ENCODE peak calls at places on chromosome 15, in eight cellular contexts. One of them, this sample, is unnamed.

GRCh38 chr15:67720556-67721175 is 104.6 kb upstream of the SKOR1 start:
- DNase-seq in GM23338: no peak
- DNase-seq in endothelial cell: no peak
- DNase-seq in ovary: no peak
- DNase-seq in Panc1: no peak
- DNase-seq in kidney: no peak
- DNase-seq in nephron progenitor cell: no peak
- DNase-seq in fibroblast of lung: no peak
- DNase-seq in this sample: no peak

GRCh38 chr15:62809968-62810260 is 232.6 kb upstream of the TPM1 start:
- DNase-seq in GM23338: no peak
- DNase-seq in endothelial cell: no peak
- DNase-seq in ovary: no peak
- DNase-seq in Panc1: no peak
- DNase-seq in kidney: no peak
- DNase-seq in nephron progenitor cell: no peak
- DNase-seq in fibroblast of lung: no peak
- DNase-seq in this sample: no peak

GRCh38 chr15:95499397-95499796 is 831.1 kb upstream of the NR2F2 start:
- DNase-seq in GM23338: no peak
- DNase-seq in endothelial cell: no peak
- DNase-seq in ovary: no peak
- DNase-seq in Panc1: no peak
- DNase-seq in kidney: no peak
- DNase-seq in nephron progenitor cell: no peak
- DNase-seq in fibroblast of lung: no peak
- DNase-seq in this sample: no peak

GRCh38 chr15:74173545-74174215 is at the start of gene ISLR:
- DNase-seq in GM23338: peak
- DNase-seq in endothelial cell: no peak
- DNase-seq in ovary: peak
- DNase-seq in Panc1: no peak
- DNase-seq in kidney: peak
- DNase-seq in nephron progenitor cell: no peak
- DNase-seq in fibroblast of lung: peak
- DNase-seq in this sample: no peak

GRCh38 chr15:29935296-29936020 is 113.2 kb upstream of the TJP1 start:
- DNase-seq in GM23338: peak
- DNase-seq in endothelial cell: peak
- DNase-seq in ovary: no peak
- DNase-seq in Panc1: no peak
- DNase-seq in kidney: no peak
- DNase-seq in nephron progenitor cell: no peak
- DNase-seq in fibroblast of lung: no peak
- DNase-seq in this sample: no peak

GRCh38 chr15:70281261-70281810 is 183.6 kb upstream of the TLE3 start:
- DNase-seq in GM23338: no peak
- DNase-seq in endothelial cell: no peak
- DNase-seq in ovary: no peak
- DNase-seq in Panc1: no peak
- DNase-seq in kidney: no peak
- DNase-seq in nephron progenitor cell: no peak
- DNase-seq in fibroblast of lung: no peak
- DNase-seq in this sample: no peak

GRCh38 chr15:76492538-76492937 is 156.0 kb downstream of the ISL2 start:
- DNase-seq in GM23338: no peak
- DNase-seq in endothelial cell: no peak
- DNase-seq in ovary: no peak
- DNase-seq in Panc1: no peak
- DNase-seq in kidney: no peak
- DNase-seq in nephron progenitor cell: no peak
- DNase-seq in fibroblast of lung: no peak
- DNase-seq in this sample: no peak

GRCh38 chr15:82021992-82022391 is 23.8 kb downstream of the MEX3B start:
- DNase-seq in GM23338: no peak
- DNase-seq in endothelial cell: no peak
- DNase-seq in ovary: peak
- DNase-seq in Panc1: no peak
- DNase-seq in kidney: no peak
- DNase-seq in nephron progenitor cell: no peak
- DNase-seq in fibroblast of lung: peak
- DNase-seq in this sample: no peak

GRCh38 chr15:35470441-35470840 is 75.5 kb downstream of the DPH6 start:
- DNase-seq in GM23338: no peak
- DNase-seq in endothelial cell: no peak
- DNase-seq in ovary: no peak
- DNase-seq in Panc1: no peak
- DNase-seq in kidney: no peak
- DNase-seq in nephron progenitor cell: no peak
- DNase-seq in fibroblast of lung: no peak
- DNase-seq in this sample: no peak

GRCh38 chr15:58369261-58369699 is 62.5 kb upstream of the LIPC start:
- DNase-seq in GM23338: no peak
- DNase-seq in endothelial cell: no peak
- DNase-seq in ovary: no peak
- DNase-seq in Panc1: no peak
- DNase-seq in kidney: no peak
- DNase-seq in nephron progenitor cell: no peak
- DNase-seq in fibroblast of lung: peak
- DNase-seq in this sample: no peak

GRCh38 chr15:75172168-75172841 is 29.4 kb upstream of the C15orf39 start:
- DNase-seq in GM23338: no peak
- DNase-seq in endothelial cell: no peak
- DNase-seq in ovary: no peak
- DNase-seq in Panc1: no peak
- DNase-seq in kidney: no peak
- DNase-seq in nephron progenitor cell: no peak
- DNase-seq in fibroblast of lung: no peak
- DNase-seq in this sample: no peak

GRCh38 chr15:95284933-95285401 is 1045.5 kb upstream of the NR2F2 start:
- DNase-seq in GM23338: peak
- DNase-seq in endothelial cell: peak
- DNase-seq in ovary: no peak
- DNase-seq in Panc1: no peak
- DNase-seq in kidney: peak
- DNase-seq in nephron progenitor cell: no peak
- DNase-seq in fibroblast of lung: peak
- DNase-seq in this sample: no peak

GRCh38 chr15:48667701-48668100 is 22.2 kb upstream of the FBN1 start:
- DNase-seq in GM23338: no peak
- DNase-seq in endothelial cell: no peak
- DNase-seq in ovary: no peak
- DNase-seq in Panc1: no peak
- DNase-seq in kidney: no peak
- DNase-seq in nephron progenitor cell: no peak
- DNase-seq in fibroblast of lung: peak
- DNase-seq in this sample: no peak

GRCh38 chr15:57133127-57133968 is 214.9 kb downstream of the TCF12 start:
- DNase-seq in GM23338: peak
- DNase-seq in endothelial cell: no peak
- DNase-seq in ovary: no peak
- DNase-seq in Panc1: no peak
- DNase-seq in kidney: peak
- DNase-seq in nephron progenitor cell: peak
- DNase-seq in fibroblast of lung: no peak
- DNase-seq in this sample: no peak

GRCh38 chr15:69930754-69931153 is 167.0 kb downstream of the TLE3 start:
- DNase-seq in GM23338: no peak
- DNase-seq in endothelial cell: no peak
- DNase-seq in ovary: no peak
- DNase-seq in Panc1: no peak
- DNase-seq in kidney: no peak
- DNase-seq in nephron progenitor cell: no peak
- DNase-seq in fibroblast of lung: no peak
- DNase-seq in this sample: no peak

GRCh38 chr15:67923647-67923971 is 83.8 kb upstream of the RNU6-1 start:
- DNase-seq in GM23338: no peak
- DNase-seq in endothelial cell: no peak
- DNase-seq in ovary: no peak
- DNase-seq in Panc1: no peak
- DNase-seq in kidney: no peak
- DNase-seq in nephron progenitor cell: no peak
- DNase-seq in fibroblast of lung: peak
- DNase-seq in this sample: no peak

GRCh38 chr15:84598250-84598649 is 2.6 kb upstream of the ZSCAN2 start:
- DNase-seq in GM23338: peak
- DNase-seq in endothelial cell: no peak
- DNase-seq in ovary: no peak
- DNase-seq in Panc1: no peak
- DNase-seq in kidney: no peak
- DNase-seq in nephron progenitor cell: no peak
- DNase-seq in fibroblast of lung: no peak
- DNase-seq in this sample: no peak

GRCh38 chr15:70435369-70435768 is 328.0 kb downstream of the UACA start:
- DNase-seq in GM23338: no peak
- DNase-seq in endothelial cell: no peak
- DNase-seq in ovary: no peak
- DNase-seq in Panc1: no peak
- DNase-seq in kidney: no peak
- DNase-seq in nephron progenitor cell: no peak
- DNase-seq in fibroblast of lung: no peak
- DNase-seq in this sample: no peak

DNA sequence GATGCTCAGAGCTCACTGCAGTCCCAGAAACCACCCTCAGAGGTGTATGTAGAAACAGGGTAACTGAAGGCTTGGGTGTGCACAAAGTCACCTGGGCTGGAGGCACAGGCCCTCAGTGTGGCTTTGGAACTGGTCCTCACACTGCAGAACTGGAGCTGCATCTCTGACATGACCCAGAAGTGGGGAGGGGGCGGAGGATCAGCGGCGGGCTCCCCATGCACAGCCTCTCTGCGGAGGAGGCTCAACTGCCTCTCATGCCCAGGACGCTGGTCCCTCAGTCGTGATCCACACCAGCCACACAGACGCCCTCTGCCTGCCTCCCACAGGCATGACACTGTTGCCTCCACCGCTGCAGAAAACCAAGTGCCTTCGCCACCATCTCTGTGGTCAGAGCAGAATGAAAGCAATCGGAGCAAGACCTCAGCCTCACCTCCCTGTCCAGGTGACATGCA is 73.7 kb downstream of the TM2D3 start:
- DNase-seq in GM23338: peak
- DNase-seq in endothelial cell: peak
- DNase-seq in ovary: no peak
- DNase-seq in Panc1: no peak
- DNase-seq in kidney: no peak
- DNase-seq in nephron progenitor cell: peak
- DNase-seq in fibroblast of lung: no peak
- DNase-seq in this sample: no peak
- TF ChIP-seq CTCF in GM23338: peak
- TF ChIP-seq CTCF in endothelial cell: no peak
- TF ChIP-seq CTCF in ovary: no peak
- TF ChIP-seq CTCF in Panc1: peak
- TF ChIP-seq CTCF in kidney: peak
- TF ChIP-seq CTCF in nephron progenitor cell: peak
- TF ChIP-seq CTCF in fibroblast of lung: no peak
- TF ChIP-seq CTCF in this sample: peak

DNA sequence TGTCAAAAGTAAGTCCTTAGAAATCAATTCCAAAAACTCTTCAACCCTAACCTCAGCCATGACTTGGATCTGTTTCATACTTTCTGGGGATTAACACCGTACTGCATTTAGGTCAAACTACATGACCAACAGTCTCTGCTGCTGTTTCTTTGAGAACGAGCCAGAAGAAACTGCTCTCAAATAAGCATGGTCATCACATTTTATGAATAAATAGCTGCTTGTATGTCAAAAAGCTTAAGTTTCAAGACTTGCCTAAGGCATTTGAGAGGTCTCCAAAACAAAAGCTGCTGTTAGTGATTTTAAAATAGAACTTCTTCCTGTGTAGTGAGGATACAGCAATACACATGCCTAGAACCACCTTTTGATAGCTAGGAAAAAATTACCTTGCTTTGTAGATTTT is 166.3 kb upstream of the CHRM5 start:
- DNase-seq in GM23338: no peak
- DNase-seq in endothelial cell: no peak
- DNase-seq in ovary: no peak
- DNase-seq in Panc1: no peak
- DNase-seq in kidney: no peak
- DNase-seq in nephron progenitor cell: no peak
- DNase-seq in fibroblast of lung: no peak
- DNase-seq in this sample: no peak
- TF ChIP-seq CTCF in GM23338: no peak
- TF ChIP-seq CTCF in endothelial cell: no peak
- TF ChIP-seq CTCF in ovary: no peak
- TF ChIP-seq CTCF in Panc1: no peak
- TF ChIP-seq CTCF in kidney: no peak
- TF ChIP-seq CTCF in nephron progenitor cell: no peak
- TF ChIP-seq CTCF in fibroblast of lung: no peak
- TF ChIP-seq CTCF in this sample: no peak

DNA sequence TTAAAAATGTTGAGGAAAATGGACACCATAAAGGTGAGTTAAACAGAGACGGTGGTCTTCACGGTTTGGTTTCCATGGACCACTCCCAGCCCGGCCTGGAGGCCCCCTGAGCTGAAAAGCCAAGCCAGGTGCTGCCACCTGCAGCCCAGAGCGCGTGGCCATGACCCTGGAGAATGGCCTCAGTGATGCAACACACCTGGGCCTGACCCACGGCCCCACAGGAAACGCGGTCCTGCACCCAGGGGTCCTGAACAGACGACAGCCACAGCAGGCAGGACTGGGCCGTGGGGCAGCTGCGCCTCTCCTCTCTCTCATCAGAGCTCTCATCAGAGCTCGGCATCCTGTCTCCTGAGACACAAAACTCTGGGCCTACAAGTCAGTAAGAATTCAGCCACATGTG is 64.1 kb downstream of the NIPA2 start:
- DNase-seq in GM23338: peak
- DNase-seq in endothelial cell: no peak
- DNase-seq in ovary: no peak
- DNase-seq in Panc1: no peak
- DNase-seq in kidney: no peak
- DNase-seq in nephron progenitor cell: no peak
- DNase-seq in fibroblast of lung: no peak
- DNase-seq in this sample: no peak
- TF ChIP-seq CTCF in GM23338: peak
- TF ChIP-seq CTCF in endothelial cell: no peak
- TF ChIP-seq CTCF in ovary: no peak
- TF ChIP-seq CTCF in Panc1: no peak
- TF ChIP-seq CTCF in kidney: no peak
- TF ChIP-seq CTCF in nephron progenitor cell: no peak
- TF ChIP-seq CTCF in fibroblast of lung: no peak
- TF ChIP-seq CTCF in this sample: no peak

DNA sequence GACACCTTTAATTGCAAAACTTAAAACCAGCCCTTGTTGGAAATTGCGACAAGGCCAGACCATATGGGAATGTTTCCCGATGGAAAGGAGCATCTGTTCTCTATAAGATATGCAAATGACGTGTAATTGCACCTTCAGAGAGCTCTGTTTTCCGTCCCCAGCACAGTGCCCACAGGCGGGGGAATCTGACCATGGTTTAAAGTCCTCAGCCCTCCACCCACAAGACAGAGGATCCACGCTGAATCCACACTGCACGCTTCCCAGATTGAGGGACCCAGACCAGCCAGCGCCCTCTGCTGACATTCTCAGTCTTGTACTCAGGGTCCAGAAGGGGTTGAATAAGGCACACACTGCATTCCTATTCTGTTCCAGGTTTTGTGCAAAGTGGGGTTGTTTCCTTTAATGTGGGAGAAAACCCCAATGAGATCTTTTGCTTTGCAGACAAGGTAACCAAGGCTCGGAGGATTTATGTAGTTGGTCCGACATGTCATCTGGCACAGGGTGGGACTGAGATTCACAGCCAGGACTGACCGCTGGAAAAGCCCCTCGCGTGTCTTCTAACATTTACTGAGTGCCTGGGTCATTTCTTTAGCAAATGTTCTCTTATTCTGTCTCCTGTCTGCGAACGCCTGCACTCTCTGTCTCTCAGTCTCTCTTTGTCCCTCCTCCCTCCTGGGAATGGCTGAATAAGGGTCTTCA is 36.8 kb upstream of the KLHL25 start:
- DNase-seq in GM23338: peak
- DNase-seq in endothelial cell: peak
- DNase-seq in ovary: peak
- DNase-seq in Panc1: no peak
- DNase-seq in kidney: peak
- DNase-seq in nephron progenitor cell: peak
- DNase-seq in fibroblast of lung: peak
- DNase-seq in this sample: peak
- TF ChIP-seq CTCF in GM23338: peak
- TF ChIP-seq CTCF in endothelial cell: no peak
- TF ChIP-seq CTCF in ovary: peak
- TF ChIP-seq CTCF in Panc1: peak
- TF ChIP-seq CTCF in kidney: peak
- TF ChIP-seq CTCF in nephron progenitor cell: peak
- TF ChIP-seq CTCF in fibroblast of lung: peak
- TF ChIP-seq CTCF in this sample: peak